ENCODE peak calls at places on chromosomes 11 and 22, in six cellular contexts. Z is small intestine; P is mammary epithelial cell; X is A549; V is CD4-positive, alpha-beta memory T cell; F is pancreas. K is an unnamed sample.

GRCh38 chr22:31098633-31099110 is 8.7 kb downstream of the SELENOM start:
- DNase-seq in Z (peak; percentile 58), P (no peak), X (no peak), V (no peak), F (peak; percentile 17), K (no peak)

GRCh38 chr11:75273331-75273988 is 32.9 kb downstream of the TPBGL start:
- DNase-seq in Z (no peak), P (no peak), X (no peak), V (no peak), F (no peak), K (no peak)

GRCh38 chr11:39443424-39444022 is 2015.9 kb downstream of the LRRC4C start:
- DNase-seq in Z (no peak), P (no peak), X (no peak), V (no peak), F (no peak), K (no peak)

GRCh38 chr22:30265851-30266444 is 703 bp downstream of the OSM start:
- DNase-seq in Z (peak; percentile 42), P (no peak), X (no peak), V (peak; percentile 95), F (peak; percentile 65), K (peak; percentile 88)

GRCh38 chr11:67438121-67438902 is 830 bp upstream of the PTPRCAP start:
- DNase-seq in Z (peak; percentile 31), P (no peak), X (no peak), V (peak; percentile 85), F (no peak), K (peak; percentile 68)

GRCh38 chr11:34787348-34787747 is 128.8 kb downstream of the APIP start:
- DNase-seq in Z (no peak), P (no peak), X (no peak), V (no peak), F (no peak), K (no peak)

GRCh38 chr11:71442880-71443279 is 5.3 kb downstream of the DHCR7 start:
- DNase-seq in Z (no peak), P (no peak), X (no peak), V (no peak), F (no peak), K (no peak)

GRCh38 chr11:69475141-69475865 is 6.2 kb upstream of the LINC01488 start:
- DNase-seq in Z (no peak), P (no peak), X (no peak), V (no peak), F (no peak), K (no peak)

GRCh38 chr11:126174816-126175215 is 36.6 kb downstream of the RPUSD4 start:
- DNase-seq in Z (no peak), P (no peak), X (no peak), V (no peak), F (no peak), K (no peak)

GRCh38 chr11:110856993-110857812 is 145.0 kb upstream of the ARHGAP20 start:
- DNase-seq in Z (no peak), P (no peak), X (no peak), V (no peak), F (no peak), K (no peak)

GRCh38 chr11:17747131-17747955 is 12.8 kb downstream of the KCNC1 start:
- DNase-seq in Z (no peak), P (no peak), X (no peak), V (no peak), F (no peak), K (no peak)

GRCh38 chr11:8867856-8868705 is 42.9 kb upstream of the AKIP1 start:
- DNase-seq in Z (no peak), P (peak; percentile 46), X (no peak), V (no peak), F (no peak), K (no peak)

GRCh38 chr11:57741132-57742086 is at the start of gene SELENOH:
- DNase-seq in Z (peak; percentile 98), P (peak; percentile 95), X (peak; percentile 94), V (peak; percentile 96), F (peak; percentile 96), K (peak; percentile 96)

GRCh38 chr11:100855466-100856067 is 168.5 kb downstream of the ARHGAP42 start:
- DNase-seq in Z (peak; percentile 65), P (peak; percentile 36), X (peak; percentile 7), V (no peak), F (no peak), K (no peak)

GRCh38 chr11:68670208-68670992 is 13.9 kb upstream of the GAL start:
- DNase-seq in Z (no peak), P (no peak), X (no peak), V (no peak), F (no peak), K (no peak)

GRCh38 chr11:8229299-8230177 is 34.1 kb downstream of the LMO1 start:
- DNase-seq in Z (peak; percentile 7), P (peak; percentile 62), X (no peak), V (no peak), F (peak; percentile 59), K (no peak)

GRCh38 chr11:126426126-126426525 is 70.6 kb downstream of the ST3GAL4 start:
- DNase-seq in Z (no peak), P (peak; percentile 21), X (no peak), V (no peak), F (no peak), K (no peak)

GRCh38 chr11:62621027-62621566 is 689 bp downstream of the B3GAT3 start:
- DNase-seq in Z (no peak), P (no peak), X (no peak), V (no peak), F (no peak), K (no peak)

GRCh38 chr22:24969588-24970301 is 17.2 kb downstream of the KIAA1671 start:
- DNase-seq in Z (peak; percentile 50), P (peak; percentile 58), X (no peak), V (no peak), F (no peak), K (no peak)

GRCh38 chr11:116701297-116701801 is 71.4 kb downstream of the BUD13 start:
- DNase-seq in Z (no peak), P (no peak), X (no peak), V (no peak), F (no peak), K (no peak)

GRCh38 chr11:37804666-37805065 is 1206.6 kb upstream of the RAG2 start:
- DNase-seq in Z (no peak), P (no peak), X (no peak), V (no peak), F (no peak), K (no peak)

GRCh38 chr22:19515654-19516377 is 8.4 kb downstream of the CLDN5 start:
- DNase-seq in Z (no peak), P (no peak), X (no peak), V (no peak), F (no peak), K (no peak)

GRCh38 chr22:25475554-25476022 is 88.9 kb upstream of the GRK3 start:
- DNase-seq in Z (no peak), P (no peak), X (no peak), V (no peak), F (no peak), K (no peak)

GRCh38 chr22:27792452-27793165 is 8.9 kb downstream of the MN1 start:
- DNase-seq in Z (no peak), P (no peak), X (no peak), V (no peak), F (no peak), K (no peak)

GRCh38 chr11:85843929-85844328 is 11.3 kb upstream of the CCDC83 start:
- DNase-seq in Z (no peak), P (no peak), X (no peak), V (no peak), F (no peak), K (no peak)

DNA sequence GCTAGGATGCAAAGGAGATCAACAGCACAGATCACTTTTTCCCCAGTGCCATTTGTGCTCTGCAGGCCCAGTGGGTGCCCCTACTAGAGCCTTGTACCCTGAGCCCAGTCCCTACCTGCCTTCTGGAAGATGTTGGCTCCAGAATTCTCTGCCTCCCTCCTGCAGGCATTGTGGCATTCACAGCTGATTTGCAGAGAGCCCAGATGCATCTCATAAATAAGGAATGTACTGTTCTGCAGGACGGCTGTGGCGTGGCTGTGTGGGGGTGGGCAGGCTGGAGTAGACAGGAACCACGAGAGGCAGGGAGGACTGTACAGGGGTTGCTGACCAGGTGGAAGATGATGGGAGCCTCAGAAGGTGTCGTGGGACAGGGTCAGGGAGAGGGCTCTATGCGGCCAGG is 11.2 kb upstream of the MIAT start:
- DNase-seq in Z (no peak), P (no peak), X (no peak), V (no peak), F (no peak), K (no peak)
- H3K4me1 ChIP-seq in Z (no peaks in the 10 kb centered on the region), P (peaks cover 16% of the 10 kb centered on the region), X (peaks cover 5% of the 10 kb centered on the region), V (peaks cover 84% of the 10 kb centered on the region), F (no peaks in the 10 kb centered on the region), K (peaks cover 44% of the 10 kb centered on the region)

DNA sequence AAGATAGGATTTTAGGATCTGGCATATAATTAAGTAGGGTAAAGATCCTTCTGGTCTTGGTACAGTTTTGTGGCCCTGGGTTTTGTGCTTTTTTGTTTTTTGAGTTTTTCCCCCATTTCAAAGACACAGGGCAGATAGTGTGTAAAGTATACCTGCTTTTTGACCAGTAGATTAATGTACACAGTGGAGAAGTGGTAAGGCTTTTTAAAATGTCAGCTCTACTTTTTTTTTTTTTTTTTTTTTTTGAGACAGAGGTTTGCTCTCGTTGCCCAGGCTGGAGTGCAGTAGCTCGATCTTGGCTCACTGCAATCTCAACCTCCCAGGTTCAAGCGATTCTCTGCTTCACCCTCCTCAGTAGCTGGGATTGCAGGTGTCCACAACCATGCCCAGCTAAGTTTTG is 4.0 kb downstream of the EP300 start:
- DNase-seq in Z (no peak), P (no peak), X (no peak), V (no peak), F (no peak), K (no peak)
- H3K4me3 ChIP-seq in Z (no peak overlapping the region), P (no peak overlapping the region), X (no peak overlapping the region), V (no peak overlapping the region), F (no peak overlapping the region), K (no peak overlapping the region)

DNA sequence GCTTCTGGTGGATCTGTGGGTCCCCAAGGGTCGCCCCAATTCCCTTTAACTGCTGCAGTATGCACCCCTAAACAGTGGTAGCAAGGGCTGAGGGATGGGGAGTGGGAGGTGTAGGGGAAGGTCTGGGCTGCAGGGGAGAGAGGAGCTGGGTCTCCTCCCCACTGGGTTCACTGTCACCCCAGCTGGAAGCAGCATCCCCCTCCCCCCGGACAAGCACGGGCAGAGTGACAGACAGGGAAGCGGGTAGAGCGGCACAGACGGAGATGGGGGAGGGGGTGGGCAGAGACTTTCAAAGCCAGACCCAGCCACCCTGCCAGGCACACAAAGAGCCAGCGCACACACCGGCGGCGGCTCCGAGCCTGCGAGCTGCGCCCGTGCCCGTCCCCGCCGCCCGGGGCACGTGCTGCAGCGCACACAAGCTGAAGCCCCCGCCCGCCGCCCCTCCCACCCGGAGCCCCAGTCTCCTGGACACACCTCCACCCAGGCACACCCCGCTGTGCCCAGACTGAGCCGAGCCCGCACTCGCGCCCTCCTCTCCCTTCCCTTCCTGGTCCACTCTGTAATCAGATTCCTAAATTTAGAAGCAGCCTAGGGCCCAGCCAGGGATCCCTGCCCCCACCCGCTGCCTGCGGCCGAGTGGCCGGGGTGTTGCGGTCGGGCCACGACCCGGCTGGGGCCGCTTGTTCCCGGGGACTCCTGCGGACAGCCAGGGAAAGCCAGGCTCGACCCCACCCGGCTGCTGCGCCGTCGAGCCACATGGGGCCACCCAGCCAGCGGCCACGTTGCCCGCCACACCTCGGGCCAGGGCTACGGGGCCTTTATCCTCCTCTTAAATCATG is 940 bp upstream of the RCOR2 start:
- DNase-seq in Z (peak; percentile 40), P (no peak), X (peak; percentile 62), V (peak; percentile 67), F (peak; percentile 57), K (peak; percentile 37)
- H3K4me1 ChIP-seq in Z (peaks cover 10% of the 10 kb centered on the region), P (peaks cover 16% of the 10 kb centered on the region), X (peaks cover 37% of the 10 kb centered on the region), V (peaks cover 28% of the 10 kb centered on the region), F (peaks cover 15% of the 10 kb centered on the region), K (peaks cover 8% of the 10 kb centered on the region)

GRCh38 chr22:46537221-46537945 is at the start of gene CELSR1:
- DNase-seq in Z (no peak), P (peak; percentile 83), X (peak; percentile 72), V (no peak), F (no peak), K (no peak)
- H3K4me3 ChIP-seq in Z (no peak within 1 kb of the TSS), P (peak within 1 kb of the TSS; percentile 83), X (peak within 1 kb of the TSS; percentile 78), V (no peak within 1 kb of the TSS), F (peak within 1 kb of the TSS; percentile 43), K (no peak within 1 kb of the TSS)

K was measured in naive thymus-derived CD4-positive, alpha-beta T cell.